ENCODE peak calls at places on chromosome 15, in seven cellular contexts. V, M, J, B, X, D and N are unnamed samples.

GRCh38 chr15:100665570-100665969 is 63.2 kb downstream of the ASB7 start:
- DNase-seq in V (no peak), M (no peak), J (no peak), B (no peak), X (no peak), D (no peak), N (no peak)

GRCh38 chr15:88624156-88624970 is 3.2 kb downstream of the AEN start:
- DNase-seq in V (no peak), M (peak; percentile 35), J (no peak), B (no peak), X (no peak), D (peak; percentile 74), N (peak; percentile 63)

GRCh38 chr15:71278989-71279756 is 163.9 kb downstream of the THSD4 start:
- DNase-seq in V (peak; percentile 78), M (no peak), J (no peak), B (peak; percentile 39), X (no peak), D (no peak), N (peak; percentile 94)

GRCh38 chr15:95843241-95843851 is 487.2 kb upstream of the NR2F2 start:
- DNase-seq in V (no peak), M (no peak), J (no peak), B (no peak), X (no peak), D (no peak), N (peak; percentile 75)

GRCh38 chr15:62495670-62496328 is 330.7 kb upstream of the C2CD4B start:
- DNase-seq in V (no peak), M (no peak), J (peak; percentile 48), B (peak; percentile 45), X (no peak), D (no peak), N (peak; percentile 94)

GRCh38 chr15:34606545-34606944 is 23.1 kb upstream of the GOLGA8B start:
- DNase-seq in V (no peak), M (no peak), J (no peak), B (no peak), X (no peak), D (no peak), N (peak; percentile 15)

GRCh38 chr15:88166330-88166993 is 90.1 kb downstream of the NTRK3 start:
- DNase-seq in V (no peak), M (peak; percentile 84), J (no peak), B (no peak), X (no peak), D (no peak), N (no peak)

GRCh38 chr15:74294010-74294409 is 57.9 kb downstream of the CCDC33 start:
- DNase-seq in V (no peak), M (no peak), J (no peak), B (no peak), X (no peak), D (no peak), N (no peak)

GRCh38 chr15:59524331-59524731 is 86.3 kb downstream of the FAM81A start:
- DNase-seq in V (no peak), M (no peak), J (no peak), B (no peak), X (no peak), D (no peak), N (no peak)

GRCh38 chr15:64622410-64623260 is 152.8 kb downstream of the RBPMS2 start:
- DNase-seq in V (no peak), M (no peak), J (no peak), B (no peak), X (no peak), D (peak; percentile 76), N (no peak)

GRCh38 chr15:100291106-100291505 is 50.7 kb downstream of the ADAMTS17 start:
- DNase-seq in V (no peak), M (no peak), J (no peak), B (no peak), X (no peak), D (no peak), N (no peak)

GRCh38 chr15:63506537-63507035 is 2.2 kb downstream of the USP3 start:
- DNase-seq in V (no peak), M (no peak), J (no peak), B (no peak), X (no peak), D (peak; percentile 50), N (no peak)
- H3K4me3 ChIP-seq in V (no peak overlapping the region), M (no peak overlapping the region), J (peak overlapping the region; percentile 79), B (no peak overlapping the region), X (no peak overlapping the region), D (peak overlapping the region; percentile 83), N (peak overlapping the region; percentile 76)

DNA sequence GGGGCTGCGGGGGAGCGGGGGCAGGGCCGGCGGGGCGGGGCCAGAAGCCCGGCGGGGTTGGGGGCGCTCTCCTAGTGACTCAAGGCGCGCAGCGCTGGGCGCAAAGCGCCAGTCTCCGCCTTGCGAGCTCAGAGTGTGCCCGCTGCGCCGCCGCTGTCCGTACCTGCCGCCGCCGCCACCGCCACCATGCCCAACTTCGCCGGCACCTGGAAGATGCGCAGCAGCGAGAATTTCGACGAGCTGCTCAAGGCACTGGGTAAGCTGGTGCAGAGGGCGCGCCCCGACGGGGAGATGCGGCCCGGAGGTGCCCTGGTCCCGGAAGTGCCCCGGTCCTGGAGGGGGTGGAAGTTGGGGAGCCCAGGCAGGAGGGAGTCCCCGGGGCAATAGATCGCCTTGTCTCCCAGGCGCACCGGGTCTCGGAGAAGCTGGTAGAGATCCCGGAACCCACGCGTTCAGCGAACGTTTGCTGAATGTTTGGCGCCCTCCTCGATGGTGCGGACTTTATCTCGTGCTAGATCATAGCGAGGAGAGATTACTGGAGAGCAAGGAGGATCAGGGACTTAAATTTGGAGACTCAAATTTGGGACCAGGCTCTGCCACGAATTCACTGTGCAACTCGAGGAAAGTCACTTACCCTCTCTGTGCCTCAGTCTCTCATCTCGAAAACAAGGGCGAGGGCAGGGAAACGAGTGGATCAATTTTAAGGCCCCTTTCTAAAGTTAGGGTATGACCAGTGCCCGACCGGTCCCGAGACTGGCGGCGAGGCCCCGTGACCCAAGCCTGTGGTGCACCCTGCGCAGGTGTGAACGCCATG is at the start of gene CRABP1:
- DNase-seq in V (no peak), M (peak; percentile 59), J (no peak), B (peak; percentile 15), X (no peak), D (no peak), N (no peak)
- H3K4me3 ChIP-seq in V (no peak within 1 kb of the TSS), M (peak within 1 kb of the TSS; percentile 31), J (peak within 1 kb of the TSS; percentile 46), B (no peak within 1 kb of the TSS), X (no peak within 1 kb of the TSS), D (no peak within 1 kb of the TSS), N (no peak within 1 kb of the TSS)

GRCh38 chr15:33066584-33066983 is 127.9 kb downstream of the FMN1 start:
- DNase-seq in V (no peak), M (no peak), J (no peak), B (no peak), X (no peak), D (no peak), N (no peak)

GRCh38 chr15:33069161-33069560 is 125.4 kb downstream of the FMN1 start:
- DNase-seq in V (no peak), M (no peak), J (no peak), B (no peak), X (no peak), D (no peak), N (no peak)

GRCh38 chr15:33068007-33068441 is 126.5 kb downstream of the FMN1 start:
- DNase-seq in V (no peak), M (no peak), J (no peak), B (peak; percentile 87), X (peak; percentile 70), D (no peak), N (peak; percentile 80)

GRCh38 chr15:33067456-33067855 is 127.1 kb downstream of the FMN1 start:
- DNase-seq in V (no peak), M (no peak), J (no peak), B (no peak), X (no peak), D (no peak), N (peak; percentile 85)

GRCh38 chr15:33068531-33068990 is 126.0 kb downstream of the FMN1 start:
- DNase-seq in V (peak; percentile 84), M (no peak), J (no peak), B (peak; percentile 83), X (peak; percentile 74), D (no peak), N (peak; percentile 60)
- H3K4me3 ChIP-seq in V (no peak overlapping the region), M (no peak overlapping the region), J (no peak overlapping the region), B (peak overlapping the region; percentile 17), X (no peak overlapping the region), D (no peak overlapping the region), N (peak overlapping the region; percentile 42)

DNA sequence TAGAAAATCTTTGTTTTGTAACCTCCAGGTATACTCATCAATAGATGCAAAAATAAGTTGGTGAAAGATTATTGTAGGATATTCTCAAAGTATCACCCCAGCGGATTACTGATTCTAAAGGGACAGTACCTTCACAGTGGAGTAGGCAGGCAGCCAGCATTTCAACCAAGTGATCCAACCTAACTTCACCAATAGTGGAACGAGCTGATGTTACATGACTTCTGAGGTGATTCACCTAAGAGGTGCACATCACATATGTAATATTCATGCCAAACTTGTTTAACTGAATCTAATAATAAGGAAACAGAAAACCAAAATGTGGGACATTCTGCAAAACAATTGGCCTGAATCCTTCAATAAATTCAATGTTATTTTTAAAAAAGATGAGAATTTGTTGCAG is 14.3 kb downstream of the MYZAP start:
- DNase-seq in V (no peak), M (no peak), J (no peak), B (no peak), X (no peak), D (no peak), N (no peak)
- H3K4me3 ChIP-seq in V (no peak overlapping the region), M (no peak overlapping the region), J (no peak overlapping the region), B (no peak overlapping the region), X (no peak overlapping the region), D (no peak overlapping the region), N (no peak overlapping the region)

GRCh38 chr15:90840954-90841353 is 27.4 kb upstream of the FURIN start:
- DNase-seq in V (no peak), M (no peak), J (no peak), B (no peak), X (no peak), D (no peak), N (no peak)

GRCh38 chr15:90838066-90838465 is 30.3 kb upstream of the FURIN start:
- DNase-seq in V (no peak), M (no peak), J (no peak), B (no peak), X (no peak), D (peak; percentile 84), N (no peak)

GRCh38 chr15:90840157-90840855 is 28.1 kb upstream of the FURIN start:
- DNase-seq in V (no peak), M (no peak), J (no peak), B (no peak), X (no peak), D (no peak), N (no peak)

GRCh38 chr15:90838544-90838943 is 29.8 kb upstream of the FURIN start:
- DNase-seq in V (no peak), M (no peak), J (no peak), B (no peak), X (no peak), D (no peak), N (no peak)

GRCh38 chr15:90839187-90840071 is 29.0 kb upstream of the FURIN start:
- DNase-seq in V (no peak), M (no peak), J (no peak), B (peak; percentile 68), X (no peak), D (no peak), N (no peak)
- H3K4me3 ChIP-seq in V (no peak overlapping the region), M (no peak overlapping the region), J (peak overlapping the region; percentile 23), B (no peak overlapping the region), X (no peak overlapping the region), D (no peak overlapping the region), N (no peak overlapping the region)

GRCh38 chr15:68578175-68578959 is 426 bp upstream of the CORO2B start:
- DNase-seq in V (no peak), M (peak; percentile 70), J (peak; percentile 86), B (peak; percentile 55), X (peak; percentile 62), D (no peak), N (peak; percentile 94)
- H3K4me3 ChIP-seq in V (peak overlapping the region; percentile 58), M (peak overlapping the region; percentile 54), J (peak overlapping the region; percentile 82), B (peak overlapping the region; percentile 45), X (peak overlapping the region; percentile 39), D (peak overlapping the region; percentile 48), N (peak overlapping the region; percentile 75)